ENCODE peak calls at places on chromosome 19, in seven cellular contexts. J, R, C, X, I, G and S are unnamed samples.

GRCh38 chr19:34482380-34483250 is 1.1 kb downstream of the WTIP start:
- DNase-seq in J (no peak), R (peak), C (no peak), X (no peak), I (peak), G (peak), S (peak)

GRCh38 chr19:18437481-18438330 is at the start of gene ISYNA1:
- DNase-seq in J (no peak), R (peak), C (no peak), X (peak), I (peak), G (no peak), S (no peak)

GRCh38 chr19:39327990-39328705 is 7.5 kb upstream of the LRFN1 start:
- DNase-seq in J (peak), R (peak), C (peak), X (peak), I (peak), G (peak), S (peak)

GRCh38 chr19:1275260-1275975 is at the start of gene FAM174C:
- DNase-seq in J (peak), R (peak), C (peak), X (peak), I (peak), G (peak), S (peak)

GRCh38 chr19:38686530-38686888 is 39.1 kb downstream of the ACTN4 start:
- DNase-seq in J (no peak), R (no peak), C (no peak), X (peak), I (no peak), G (no peak), S (no peak)

GRCh38 chr19:28330831-28331230 is 882.1 kb downstream of the UQCRFS1 start:
- DNase-seq in J (no peak), R (no peak), C (no peak), X (no peak), I (peak), G (no peak), S (no peak)

GRCh38 chr19:8252922-8253589 is 43.9 kb downstream of the CERS4 start:
- DNase-seq in J (peak), R (peak), C (peak), X (peak), I (peak), G (peak), S (peak)

GRCh38 chr19:35124098-35125060 is 8.8 kb downstream of the FXYD3 start:
- DNase-seq in J (peak), R (peak), C (peak), X (peak), I (peak), G (peak), S (peak)

GRCh38 chr19:16850133-16850532 is 20.9 kb downstream of the SIN3B start:
- DNase-seq in J (no peak), R (no peak), C (no peak), X (no peak), I (peak), G (no peak), S (no peak)

GRCh38 chr19:54439174-54439851 is 9.7 kb upstream of the LENG8 start:
- DNase-seq in J (no peak), R (peak), C (no peak), X (no peak), I (peak), G (peak), S (peak)

GRCh38 chr19:54792814-54793213 is 10.6 kb upstream of the KIR2DL4 start:
- DNase-seq in J (no peak), R (no peak), C (peak), X (no peak), I (no peak), G (no peak), S (no peak)

GRCh38 chr19:7534531-7534980 is 961 bp upstream of the PNPLA6 start:
- DNase-seq in J (peak), R (peak), C (peak), X (no peak), I (peak), G (peak), S (peak)

GRCh38 chr19:18109731-18110671 is 12.4 kb downstream of the MAST3 start:
- DNase-seq in J (no peak), R (peak), C (peak), X (no peak), I (peak), G (no peak), S (no peak)

GRCh38 chr19:29263305-29264080 is 50.5 kb upstream of the UQCRFS1 start:
- DNase-seq in J (no peak), R (peak), C (peak), X (no peak), I (peak), G (peak), S (peak)

GRCh38 chr19:34403784-34404108 is 453 bp upstream of the PDCD2L start:
- DNase-seq in J (no peak), R (no peak), C (no peak), X (no peak), I (no peak), G (no peak), S (no peak)

GRCh38 chr19:54211214-54211613 is 10.6 kb downstream of the RPS9 start:
- DNase-seq in J (no peak), R (no peak), C (no peak), X (no peak), I (no peak), G (no peak), S (no peak)

GRCh38 chr19:43560687-43561086 is 14.6 kb downstream of the XRCC1 start:
- DNase-seq in J (no peak), R (peak), C (no peak), X (no peak), I (peak), G (peak), S (no peak)

GRCh38 chr19:28615966-28616365 is 597.0 kb downstream of the UQCRFS1 start:
- DNase-seq in J (no peak), R (no peak), C (no peak), X (no peak), I (no peak), G (no peak), S (no peak)

GRCh38 chr19:48737360-48737998 is 2.9 kb downstream of the RASIP1 start:
- DNase-seq in J (no peak), R (peak), C (no peak), X (no peak), I (no peak), G (peak), S (no peak)

GRCh38 chr19:46198756-46199155 is 30.8 kb upstream of the IGFL1 start:
- DNase-seq in J (no peak), R (no peak), C (no peak), X (no peak), I (no peak), G (no peak), S (peak)

GRCh38 chr19:47779524-47780214 is 1.2 kb downstream of the SELENOW start:
- DNase-seq in J (no peak), R (no peak), C (no peak), X (no peak), I (peak), G (no peak), S (no peak)

GRCh38 chr19:14758816-14759215 is 19.5 kb downstream of the ADGRE2 start:
- DNase-seq in J (no peak), R (peak), C (no peak), X (no peak), I (no peak), G (no peak), S (peak)

GRCh38 chr19:277581-278165 is 13.5 kb downstream of the PLPP2 start:
- DNase-seq in J (no peak), R (peak), C (no peak), X (no peak), I (peak), G (no peak), S (no peak)

GRCh38 chr19:958967-959685 is 25.0 kb upstream of the WDR18 start:
- DNase-seq in J (peak), R (no peak), C (no peak), X (no peak), I (peak), G (peak), S (peak)

GRCh38 chr19:6577410-6578125 is 13.4 kb downstream of the CD70 start:
- DNase-seq in J (no peak), R (no peak), C (peak), X (no peak), I (no peak), G (no peak), S (peak)

DNA sequence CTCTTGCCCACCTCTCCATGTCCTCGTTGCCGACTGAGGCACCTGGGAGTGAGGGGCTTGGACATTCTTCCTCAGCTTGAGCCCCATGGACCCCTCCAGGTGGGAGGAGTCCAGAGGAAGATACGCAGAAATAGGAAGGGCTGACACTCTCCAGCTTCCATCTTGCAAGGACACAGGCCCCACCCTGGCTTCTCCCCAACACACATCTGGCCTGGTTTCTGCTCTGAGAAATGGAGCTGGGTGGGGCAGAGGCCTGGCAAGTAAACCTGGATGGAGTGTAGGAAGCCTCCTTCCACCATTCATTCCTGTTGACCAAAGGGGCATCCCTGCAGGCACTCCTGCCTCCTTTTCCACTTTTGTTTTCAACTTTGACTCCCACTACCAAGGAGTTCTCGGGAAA is 50.5 kb downstream of the NFIX start:
- DNase-seq in J (no peak), R (no peak), C (no peak), X (no peak), I (no peak), G (no peak), S (no peak)
- H3K27ac ChIP-seq in J (peak), R (no peak), C (no peak), X (no peak), I (peak), G (no peak), S (no peak)

GRCh38 chr19:5434351-5434917 is 20.8 kb upstream of the ZNRF4 start:
- DNase-seq in J (no peak), R (no peak), C (no peak), X (no peak), I (peak), G (no peak), S (no peak)

GRCh38 chr19:5436948-5437306 is 18.3 kb upstream of the ZNRF4 start:
- DNase-seq in J (no peak), R (no peak), C (no peak), X (no peak), I (no peak), G (no peak), S (no peak)

GRCh38 chr19:5435642-5436017 is 19.6 kb upstream of the ZNRF4 start:
- DNase-seq in J (no peak), R (no peak), C (no peak), X (no peak), I (peak), G (no peak), S (no peak)

GRCh38 chr19:5434970-5435641 is 20.1 kb upstream of the ZNRF4 start:
- DNase-seq in J (peak), R (no peak), C (no peak), X (no peak), I (peak), G (peak), S (peak)

GRCh38 chr19:5436101-5436947 is 18.9 kb upstream of the ZNRF4 start:
- DNase-seq in J (peak), R (peak), C (no peak), X (no peak), I (peak), G (peak), S (no peak)
- H3K4me3 ChIP-seq in J (peak), R (peak), C (no peak), X (no peak), I (peak), G (peak), S (no peak)

GRCh38 chr19:40610396-40611064 is 9.4 kb downstream of the LTBP4 start:
- DNase-seq in J (no peak), R (no peak), C (peak), X (peak), I (peak), G (no peak), S (peak)
- H3K27ac ChIP-seq in J (peak), R (no peak), C (no peak), X (peak), I (peak), G (no peak), S (peak)

GRCh38 chr19:2355168-2356035 is 4.7 kb upstream of the TMPRSS9 start:
- DNase-seq in J (no peak), R (peak), C (no peak), X (no peak), I (peak), G (no peak), S (no peak)
- H3K4me3 ChIP-seq in J (no peak), R (no peak), C (no peak), X (no peak), I (no peak), G (no peak), S (no peak)

DNA sequence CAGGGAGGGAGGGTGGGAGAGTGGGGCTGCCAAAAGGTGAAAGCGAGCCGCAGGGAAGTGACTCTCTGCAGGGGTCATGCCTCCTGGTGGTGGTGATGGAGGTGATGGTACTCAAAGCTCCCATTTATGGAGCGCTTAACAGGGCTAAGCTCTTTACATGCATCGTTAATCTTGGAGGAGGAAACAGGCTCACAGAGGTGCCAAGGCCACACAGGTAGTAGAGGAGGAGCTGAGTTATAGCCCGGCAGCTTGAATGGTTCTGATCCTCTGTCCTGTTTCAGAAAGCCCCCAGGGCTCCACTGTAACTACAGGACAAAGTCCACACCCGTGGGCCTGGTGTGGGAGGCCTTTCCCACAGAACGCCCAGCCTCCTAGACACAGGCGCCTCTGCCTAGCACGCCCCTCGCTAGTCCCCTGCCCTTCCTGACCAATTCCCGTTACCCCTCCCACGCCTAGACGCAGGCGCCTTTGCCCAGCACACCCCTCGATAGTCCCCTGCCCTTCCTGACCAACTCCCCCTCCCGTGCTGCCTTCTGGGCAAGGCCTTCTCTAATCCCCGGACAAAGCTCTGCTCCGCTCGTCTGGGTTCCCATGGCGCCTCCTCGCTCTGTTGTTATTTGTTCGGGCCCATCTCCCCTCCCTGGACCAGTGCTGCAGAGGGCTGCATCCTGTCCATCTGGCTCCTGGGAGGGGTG is 10.8 kb downstream of the PPP1R37 start:
- DNase-seq in J (no peak), R (peak), C (no peak), X (no peak), I (no peak), G (no peak), S (no peak)
- H3K27ac ChIP-seq in J (peak), R (peak), C (peak), X (no peak), I (no peak), G (no peak), S (no peak)